ENCODE peak calls at places on chromosomes 16 and 17, in seven cellular contexts. X, O, G, R, M, W and U are unnamed samples.
A peak's percentile ranks its signal among the peaks of the same experiment; 100 is the strongest.

GRCh38 chr17:29115906-29116651 is 64.1 kb downstream of the MYO18A start:
- DNase-seq in R (peak; percentile 55), M (peak; percentile 69), G (no peak), X (peak; percentile 89), O (no peak), W (peak; percentile 70), U (peak; percentile 90)

GRCh38 chr16:17034477-17035252 is 436.1 kb downstream of the XYLT1 start:
- DNase-seq in R (no peak), G (no peak), W (no peak), O (no peak), M (no peak), X (no peak), U (no peak)

GRCh38 chr17:7632492-7632894 is 2.6 kb downstream of the SHBG start:
- DNase-seq in R (peak; percentile 54), M (peak; percentile 52), W (peak; percentile 39), G (no peak), O (no peak), X (peak; percentile 81), U (peak; percentile 82)

GRCh38 chr17:27649929-27650328 is 18.9 kb downstream of the LGALS9 start:
- DNase-seq in G (no peak), X (no peak), M (no peak), O (peak; percentile 16), W (no peak), R (no peak), U (no peak)

GRCh38 chr17:10614536-10615155 is 42.5 kb downstream of the MYH3 start:
- DNase-seq in M (peak; percentile 68), R (peak; percentile 51), G (peak; percentile 64), X (peak; percentile 79), O (peak; percentile 42), W (no peak), U (peak; percentile 86)

GRCh38 chr17:48011405-48012150 is 26.0 kb downstream of the COPZ2 start:
- DNase-seq in X (peak; percentile 77), G (no peak), M (peak; percentile 78), R (peak; percentile 25), W (no peak), O (no peak), U (peak; percentile 79)

GRCh38 chr17:3531266-3532101 is 26.1 kb downstream of the TRPV3 start:
- DNase-seq in O (no peak), X (no peak), W (no peak), R (no peak), G (no peak), M (no peak), U (peak; percentile 26)

GRCh38 chr16:20853981-20854620 is 46.1 kb downstream of the DCUN1D3 start:
- DNase-seq in R (no peak), M (no peak), X (no peak), G (no peak), O (no peak), W (no peak), U (no peak)

GRCh38 chr17:49523196-49523595 is 28.1 kb downstream of the NGFR start:
- DNase-seq in O (no peak), X (no peak), G (no peak), W (no peak), M (no peak), R (no peak), U (peak; percentile 18)

DNA sequence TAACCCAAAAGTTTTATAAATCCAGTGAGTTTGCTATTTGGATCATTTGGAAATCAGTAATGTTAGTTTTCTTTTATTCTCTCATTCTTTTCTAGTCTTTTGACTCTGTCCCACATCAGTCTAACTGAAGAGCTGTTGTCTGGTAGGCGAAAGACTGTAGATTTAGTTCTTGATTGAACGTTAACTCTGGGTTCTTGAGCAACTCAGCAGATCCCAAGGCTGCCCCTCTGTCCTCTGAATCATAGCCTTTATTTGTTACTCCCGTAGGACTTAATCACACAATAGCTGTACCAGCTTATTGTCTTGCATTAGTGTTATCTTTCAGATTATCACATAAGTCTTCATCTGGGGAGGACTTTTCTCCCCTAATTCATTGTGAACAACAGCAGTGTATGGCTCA is 119.3 kb upstream of the TOM1L1 start:
- DNase-seq in M (no peak), X (no peak), O (no peak), G (no peak), W (no peak), R (no peak), U (no peak)
- H2BK5ac ChIP-seq in M (no peak overlapping the region), X (no peak overlapping the region), O (no peak overlapping the region), G (no peak overlapping the region), W (no peak overlapping the region), R (no peak overlapping the region), U (no peak overlapping the region)

DNA sequence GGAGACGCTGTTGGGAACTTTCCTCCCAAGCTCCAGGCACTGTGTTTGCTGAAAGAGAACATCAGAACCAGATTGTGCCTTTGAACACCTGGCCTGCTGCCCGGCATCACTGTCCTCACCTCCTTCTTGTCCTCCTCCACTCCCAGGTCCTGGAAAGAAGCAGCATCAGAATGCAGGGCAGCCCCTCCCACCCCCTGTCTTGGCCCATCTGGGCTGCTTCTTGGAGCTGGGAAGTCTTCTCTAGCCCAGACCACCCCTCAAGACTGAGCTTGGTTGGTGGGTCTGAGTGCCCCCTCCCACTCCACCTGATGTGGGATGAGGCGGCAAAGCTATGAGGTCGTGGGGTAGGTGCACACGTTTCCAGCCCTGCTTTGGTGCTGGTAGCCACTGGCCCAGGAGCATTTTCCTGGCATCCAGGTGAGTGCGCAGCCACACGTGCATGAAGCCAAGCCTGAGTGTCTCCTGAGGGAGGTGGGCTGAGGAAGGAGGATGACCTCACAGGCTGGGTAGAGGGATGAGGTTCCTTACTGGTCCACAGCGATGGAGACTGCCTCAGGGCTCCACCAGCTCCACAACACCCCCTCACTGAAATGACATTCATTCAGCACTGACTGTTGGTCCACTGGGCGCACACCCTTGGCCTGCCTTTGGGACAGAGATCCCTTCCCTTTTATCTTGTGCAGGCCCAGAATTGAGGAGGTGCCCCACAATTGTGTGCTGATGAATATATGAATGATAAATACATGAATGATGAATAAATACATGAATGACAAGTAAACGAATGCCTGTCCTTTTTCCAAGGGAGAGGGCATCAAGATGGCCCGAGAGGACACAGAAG is 6.0 kb downstream of the CCR7 start:
- DNase-seq in M (no peak), X (no peak), O (no peak), R (no peak), G (no peak), W (no peak), U (peak; percentile 27)
- H3K4me1 ChIP-seq in M (peaks cover 21% of the 10 kb centered on the region), X (peaks cover 6% of the 10 kb centered on the region), O (peaks cover 40% of the 10 kb centered on the region), R (peaks cover 30% of the 10 kb centered on the region), G (peaks cover 17% of the 10 kb centered on the region), W (no peaks in the 10 kb centered on the region), U (no peaks in the 10 kb centered on the region)

DNA sequence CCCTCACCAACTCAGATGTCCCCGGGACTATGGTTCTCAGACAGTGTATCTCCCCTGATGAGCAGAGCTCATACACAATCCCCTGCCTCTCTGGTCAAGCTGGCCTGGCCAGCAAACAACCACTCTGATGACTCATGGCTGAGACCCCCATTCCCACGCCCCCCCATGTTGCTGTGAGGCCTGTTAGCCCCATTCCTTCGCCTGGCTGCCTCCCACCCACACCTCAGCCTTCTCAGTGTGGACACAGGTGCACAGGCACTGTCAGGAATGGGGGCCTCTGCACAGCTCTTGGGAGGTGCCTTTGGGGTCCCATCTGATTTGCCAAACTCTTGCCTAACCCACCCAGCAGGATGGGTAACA is 80.2 kb downstream of the CNGB1 start:
- DNase-seq in M (no peak), R (no peak), X (no peak), G (no peak), O (no peak), W (no peak), U (no peak)
- H3K18ac ChIP-seq in M (no peak overlapping the region), R (no peak overlapping the region), X (no peak overlapping the region), G (no peak overlapping the region), O (no peak overlapping the region), W (no peak overlapping the region), U (no peak overlapping the region)

GRCh38 chr16:78175287-78175686 is 75.8 kb downstream of the WWOX start:
- DNase-seq in G (no peak), O (no peak), X (no peak), W (no peak), M (no peak), R (no peak), U (no peak)
- H2BK5ac ChIP-seq in G (no peak overlapping the region), O (no peak overlapping the region), X (no peak overlapping the region), W (no peak overlapping the region), M (no peak overlapping the region), R (no peak overlapping the region), U (no peak overlapping the region)

GRCh38 chr17:21014498-21014897 is 28.3 kb downstream of the USP22 start:
- DNase-seq in M (no peak), O (no peak), R (no peak), W (no peak), G (no peak), X (no peak), U (no peak)

GRCh38 chr17:21013983-21014382 is 28.8 kb downstream of the USP22 start:
- DNase-seq in O (no peak), R (no peak), W (no peak), X (no peak), M (no peak), G (no peak), U (no peak)

GRCh38 chr17:21010705-21011596 is 31.9 kb downstream of the USP22 start:
- DNase-seq in O (no peak), W (no peak), X (no peak), R (no peak), M (no peak), G (no peak), U (no peak)

GRCh38 chr17:21015564-21015963 is 27.2 kb downstream of the USP22 start:
- DNase-seq in G (no peak), R (no peak), M (no peak), W (no peak), O (no peak), X (no peak), U (no peak)

GRCh38 chr17:21012736-21013135 is 30.1 kb downstream of the USP22 start:
- DNase-seq in O (no peak), R (no peak), G (no peak), M (no peak), X (no peak), W (no peak), U (no peak)
- H3K4me1 ChIP-seq in O (no peaks in the 10 kb centered on the region), R (no peaks in the 10 kb centered on the region), G (no peaks in the 10 kb centered on the region), M (peaks cover 1% of the 10 kb centered on the region), X (no peaks in the 10 kb centered on the region), W (no peaks in the 10 kb centered on the region), U (no peaks in the 10 kb centered on the region)

GRCh38 chr16:89600427-89600826 is 13.0 kb upstream of the DPEP1 start:
- DNase-seq in W (no peak), G (no peak), X (no peak), M (no peak), R (no peak), O (no peak), U (no peak)

GRCh38 chr16:89598199-89598598 is 15.2 kb upstream of the DPEP1 start:
- DNase-seq in X (peak; percentile 60), O (no peak), W (no peak), R (peak; percentile 43), M (peak; percentile 77), G (no peak), U (no peak)

GRCh38 chr16:89600956-89601355 is 12.5 kb upstream of the DPEP1 start:
- DNase-seq in M (peak; percentile 54), R (no peak), W (no peak), O (no peak), G (no peak), X (no peak), U (no peak)

GRCh38 chr16:89599902-89600301 is 13.5 kb upstream of the DPEP1 start:
- DNase-seq in G (no peak), X (no peak), O (no peak), W (no peak), M (no peak), R (no peak), U (no peak)

GRCh38 chr16:89599451-89599858 is 14.0 kb upstream of the DPEP1 start:
- DNase-seq in X (peak; percentile 79), R (no peak), W (peak; percentile 61), M (no peak), O (no peak), G (no peak), U (peak; percentile 89)
- H3K18ac ChIP-seq in X (no peak overlapping the region), R (no peak overlapping the region), W (no peak overlapping the region), M (no peak overlapping the region), O (no peak overlapping the region), G (peak overlapping the region; percentile 55), U (no peak overlapping the region)